ENCODE peak calls at places on chromosomes 2 and 18, in five cellular contexts. W, K, L, Y and Q are unnamed samples.

GRCh38 chr2:2590141-2590540 is 259.1 kb upstream of the MYT1L start:
- DNase-seq in W (no peak), K (no peak), L (no peak), Y (no peak), Q (peak)

GRCh38 chr2:74902281-74902860 is 56.1 kb upstream of the POLE4 start:
- DNase-seq in W (no peak), K (no peak), L (no peak), Y (no peak), Q (no peak)

GRCh38 chr18:26621161-26622026 is 73.0 kb upstream of the KCTD1 start:
- DNase-seq in W (peak), K (peak), L (no peak), Y (no peak), Q (peak)

GRCh38 chr18:79588636-79589481 is 90.7 kb upstream of the CTDP1 start:
- DNase-seq in W (peak), K (peak), L (peak), Y (peak), Q (peak)

GRCh38 chr18:48607049-48607984 is 68.5 kb downstream of the CTIF start:
- DNase-seq in W (peak), K (peak), L (peak), Y (no peak), Q (no peak)

GRCh38 chr2:127449439-127449838 is 31.2 kb downstream of the PROC start:
- DNase-seq in W (no peak), K (no peak), L (no peak), Y (no peak), Q (no peak)

GRCh38 chr2:226578879-226579278 is 220.7 kb downstream of the IRS1 start:
- DNase-seq in W (no peak), K (no peak), L (no peak), Y (no peak), Q (no peak)

GRCh38 chr2:15941483-15941853 is 1.1 kb downstream of the MYCN start:
- DNase-seq in W (peak), K (no peak), L (no peak), Y (no peak), Q (no peak)

GRCh38 chr2:152763651-152764050 is 45.2 kb downstream of the ARL6IP6 start:
- DNase-seq in W (no peak), K (no peak), L (no peak), Y (no peak), Q (no peak)

GRCh38 chr2:20291106-20291564 is 59.5 kb downstream of the PUM2 start:
- DNase-seq in W (peak), K (peak), L (peak), Y (no peak), Q (no peak)
- TF ChIP-seq CTCF in W (peak), K (peak), L (peak), Y (peak), Q (peak)

DNA sequence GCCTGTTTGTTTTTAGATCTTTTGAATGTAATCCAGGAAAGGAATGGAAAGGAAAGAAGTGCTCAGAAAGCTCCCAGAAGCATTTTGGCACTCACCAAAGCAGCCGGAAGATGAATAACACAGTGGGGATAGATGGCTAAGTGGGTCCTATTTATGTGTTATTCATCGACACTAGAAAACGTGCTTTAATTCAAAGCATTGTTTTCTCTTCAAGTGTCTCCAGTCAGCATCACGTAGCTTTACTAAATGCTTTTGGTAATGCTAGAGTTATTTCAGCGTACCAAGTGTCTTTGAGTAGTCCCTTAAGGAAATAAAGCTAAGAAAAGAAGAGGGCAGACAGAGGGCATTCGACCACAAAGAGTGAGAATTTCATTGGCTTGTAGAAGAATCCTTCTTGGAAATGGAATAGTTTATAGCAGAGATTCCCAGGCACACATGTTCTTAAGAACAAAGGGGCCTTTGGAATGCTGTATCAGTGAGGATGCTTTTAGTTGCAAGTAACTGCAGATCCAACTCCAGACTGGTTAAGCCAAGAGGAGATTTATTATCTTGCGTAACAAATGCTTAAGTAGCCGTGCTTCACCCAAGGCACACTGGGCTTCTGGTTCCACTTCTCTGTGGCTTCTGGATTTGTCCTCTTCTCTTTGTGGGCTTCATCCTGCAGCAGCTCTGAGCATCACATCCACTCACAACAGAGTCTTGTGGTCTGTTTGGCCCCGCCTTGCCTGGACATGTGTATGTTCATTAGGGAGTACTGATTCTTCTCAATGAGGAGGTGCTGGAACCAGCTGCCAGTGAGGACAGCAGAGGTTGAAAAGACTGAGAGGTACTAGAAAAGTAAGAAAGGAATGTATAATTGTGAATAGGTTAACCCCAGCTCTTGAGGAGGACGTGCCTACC is 63.6 kb upstream of the LTBP1 start:
- DNase-seq in W (no peak), K (no peak), L (no peak), Y (no peak), Q (no peak)
- H3K27ac ChIP-seq in W (no peak), K (no peak), L (no peak), Y (no peak), Q (no peak)

GRCh38 chr18:41096504-41096903 is 858.5 kb upstream of the PIK3C3 start:
- DNase-seq in W (no peak), K (no peak), L (no peak), Y (no peak), Q (no peak)
- TF ChIP-seq CTCF in W (no peak), K (no peak), L (no peak), Y (no peak), Q (no peak)

GRCh38 chr18:76644580-76644979 is 149.5 kb upstream of the ZNF516 start:
- DNase-seq in W (no peak), K (no peak), L (no peak), Y (no peak), Q (no peak)
- H3K27ac ChIP-seq in W (no peak), K (no peak), L (no peak), Y (no peak), Q (no peak)

DNA sequence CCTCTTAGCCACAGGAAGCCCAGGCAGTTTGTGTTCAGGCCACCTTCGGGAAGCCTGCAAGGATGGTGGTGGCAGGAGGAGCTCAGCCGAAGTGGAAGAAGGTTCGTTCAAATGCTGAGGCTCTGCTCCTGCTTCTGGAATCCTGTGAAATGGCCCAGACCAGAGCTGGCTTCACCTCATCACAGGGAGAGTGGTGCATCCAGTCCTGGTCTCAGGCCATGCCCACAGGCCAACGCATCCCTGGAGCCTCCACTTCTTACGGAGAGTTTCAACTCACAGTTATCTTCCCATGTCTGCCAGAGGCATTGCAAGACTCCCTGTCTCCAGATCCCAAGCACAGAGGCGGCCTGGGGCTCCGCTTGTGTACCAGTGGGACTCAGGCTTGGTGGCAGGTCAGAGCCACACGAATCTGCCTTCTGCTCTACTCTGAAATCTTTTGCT is 82.3 kb downstream of the NDUFA10 start:
- DNase-seq in W (no peak), K (no peak), L (no peak), Y (peak), Q (no peak)
- TF ChIP-seq CTCF in W (no peak), K (no peak), L (no peak), Y (no peak), Q (no peak)